ENCODE peak calls at places on chromosomes 2 and 18, in ten cellular contexts. I, S, T, R, U, F, Z, Y, P and G are unnamed samples.

GRCh38 chr2:196274387-196274809 is 103.0 kb upstream of the STK17B start:
- DNase-seq in I (peak), S (peak), T (no peak), R (peak), U (peak), F (no peak), Z (peak), Y (no peak), P (no peak), G (peak)

GRCh38 chr2:145006957-145007672 is 487.2 kb upstream of the ZEB2 start:
- DNase-seq in I (peak), S (peak), T (peak), R (peak), U (no peak), F (peak), Z (peak), Y (no peak), P (peak), G (no peak)

GRCh38 chr2:117342415-117342814 is 472.1 kb upstream of the DDX18 start:
- DNase-seq in I (no peak), S (no peak), T (no peak), R (no peak), U (no peak), F (no peak), Z (no peak), Y (no peak), P (no peak), G (no peak)

GRCh38 chr18:58639751-58640427 is 11.0 kb upstream of the ALPK2 start:
- DNase-seq in I (peak), S (peak), T (no peak), R (peak), U (peak), F (no peak), Z (peak), Y (no peak), P (peak), G (peak)

GRCh38 chr2:129849559-129850160 is 129.8 kb upstream of the RAB6C start:
- DNase-seq in I (peak), S (peak), T (peak), R (peak), U (peak), F (no peak), Z (peak), Y (peak), P (peak), G (peak)

GRCh38 chr18:11167778-11168177 is 18.4 kb upstream of the PIEZO2 start:
- DNase-seq in I (peak), S (peak), T (no peak), R (peak), U (no peak), F (no peak), Z (no peak), Y (no peak), P (no peak), G (no peak)

GRCh38 chr2:8408560-8409460 is 273.0 kb upstream of the ID2 start:
- DNase-seq in I (no peak), S (no peak), T (no peak), R (no peak), U (peak), F (no peak), Z (no peak), Y (no peak), P (no peak), G (no peak)

GRCh38 chr18:3409811-3410210 is 40.2 kb upstream of the TGIF1 start:
- DNase-seq in I (no peak), S (no peak), T (no peak), R (no peak), U (no peak), F (no peak), Z (no peak), Y (no peak), P (no peak), G (no peak)

GRCh38 chr2:217711236-217711635 is 291.6 kb downstream of the TNS1 start:
- DNase-seq in I (peak), S (no peak), T (peak), R (peak), U (no peak), F (no peak), Z (no peak), Y (no peak), P (peak), G (no peak)

GRCh38 chr2:118718921-118719320 is 128.5 kb downstream of the EN1 start:
- DNase-seq in I (no peak), S (no peak), T (no peak), R (no peak), U (no peak), F (no peak), Z (no peak), Y (no peak), P (no peak), G (no peak)

GRCh38 chr2:98910349-98911125 is 25.5 kb downstream of the CRACDL start:
- DNase-seq in I (no peak), S (no peak), T (no peak), R (no peak), U (no peak), F (no peak), Z (no peak), Y (no peak), P (no peak), G (no peak)

GRCh38 chr2:85002534-85002933 is 31.6 kb downstream of the KCMF1 start:
- DNase-seq in I (no peak), S (no peak), T (no peak), R (no peak), U (no peak), F (no peak), Z (no peak), Y (no peak), P (no peak), G (no peak)

GRCh38 chr18:74834424-74835309 is 237.0 kb downstream of the ZNF407 start:
- DNase-seq in I (peak), S (no peak), T (no peak), R (peak), U (no peak), F (no peak), Z (no peak), Y (no peak), P (no peak), G (no peak)

GRCh38 chr18:62982600-62983251 is 267.4 kb downstream of the PHLPP1 start:
- DNase-seq in I (peak), S (peak), T (peak), R (peak), U (peak), F (no peak), Z (peak), Y (peak), P (peak), G (peak)

GRCh38 chr2:111032721-111033532 is 87.8 kb upstream of the BCL2L11 start:
- DNase-seq in I (peak), S (peak), T (no peak), R (no peak), U (peak), F (no peak), Z (no peak), Y (no peak), P (peak), G (no peak)

GRCh38 chr18:37429768-37430167 is 135.8 kb downstream of the CELF4 start:
- DNase-seq in I (no peak), S (no peak), T (no peak), R (no peak), U (no peak), F (no peak), Z (peak), Y (no peak), P (no peak), G (peak)

GRCh38 chr18:2913398-2914005 is 66.7 kb downstream of the EMILIN2 start:
- DNase-seq in I (no peak), S (no peak), T (no peak), R (no peak), U (no peak), F (no peak), Z (no peak), Y (no peak), P (no peak), G (no peak)

GRCh38 chr2:220533485-220533884 is 906.1 kb downstream of the SLC4A3 start:
- DNase-seq in I (peak), S (peak), T (no peak), R (peak), U (peak), F (no peak), Z (peak), Y (no peak), P (no peak), G (no peak)

GRCh38 chr2:57882895-57883515 is 163.6 kb upstream of the VRK2 start:
- DNase-seq in I (peak), S (no peak), T (peak), R (no peak), U (no peak), F (no peak), Z (no peak), Y (peak), P (no peak), G (no peak)

GRCh38 chr2:238139141-238139840 is 823 bp downstream of the KLHL30 start:
- DNase-seq in I (no peak), S (no peak), T (no peak), R (no peak), U (peak), F (peak), Z (no peak), Y (no peak), P (no peak), G (no peak)

GRCh38 chr2:65530547-65531320 is 98.3 kb upstream of the SPRED2 start:
- DNase-seq in I (peak), S (peak), T (no peak), R (peak), U (no peak), F (no peak), Z (no peak), Y (no peak), P (no peak), G (no peak)

GRCh38 chr18:11149441-11150270 is at the start of gene PIEZO2:
- DNase-seq in I (peak), S (peak), T (peak), R (peak), U (peak), F (peak), Z (no peak), Y (no peak), P (no peak), G (no peak)

GRCh38 chr2:20299113-20299512 is 51.5 kb downstream of the PUM2 start:
- DNase-seq in I (no peak), S (no peak), T (no peak), R (no peak), U (no peak), F (no peak), Z (peak), Y (no peak), P (no peak), G (no peak)

GRCh38 chr2:180625006-180625844 is 355.2 kb upstream of the UBE2E3 start:
- DNase-seq in I (peak), S (peak), T (peak), R (peak), U (no peak), F (no peak), Z (no peak), Y (no peak), P (peak), G (no peak)

GRCh38 chr2:26889796-26890195 is 41.9 kb downstream of the DPYSL5 start:
- DNase-seq in I (no peak), S (no peak), T (no peak), R (no peak), U (no peak), F (no peak), Z (no peak), Y (no peak), P (no peak), G (no peak)

GRCh38 chr2:205712983-205713531 is 30.8 kb downstream of the NRP2 start:
- DNase-seq in I (peak), S (no peak), T (no peak), R (peak), U (no peak), F (no peak), Z (no peak), Y (no peak), P (no peak), G (no peak)

GRCh38 chr18:2104620-2105462 is 466.5 kb downstream of the METTL4 start:
- DNase-seq in I (peak), S (peak), T (no peak), R (peak), U (peak), F (no peak), Z (peak), Y (peak), P (no peak), G (peak)

GRCh38 chr2:18156002-18156401 is 277.5 kb downstream of the KCNS3 start:
- DNase-seq in I (no peak), S (no peak), T (peak), R (no peak), U (no peak), F (no peak), Z (no peak), Y (no peak), P (no peak), G (no peak)

GRCh38 chr2:18153741-18154140 is 275.3 kb downstream of the KCNS3 start:
- DNase-seq in I (no peak), S (no peak), T (no peak), R (no peak), U (no peak), F (no peak), Z (no peak), Y (no peak), P (no peak), G (no peak)

GRCh38 chr2:18156421-18156820 is 278.0 kb downstream of the KCNS3 start:
- DNase-seq in I (no peak), S (no peak), T (no peak), R (no peak), U (no peak), F (no peak), Z (no peak), Y (no peak), P (no peak), G (no peak)

GRCh38 chr2:18154259-18154658 is 275.8 kb downstream of the KCNS3 start:
- DNase-seq in I (no peak), S (no peak), T (peak), R (no peak), U (no peak), F (no peak), Z (no peak), Y (no peak), P (peak), G (no peak)

GRCh38 chr2:18154812-18155211 is 276.3 kb downstream of the KCNS3 start:
- DNase-seq in I (no peak), S (no peak), T (no peak), R (peak), U (no peak), F (no peak), Z (no peak), Y (no peak), P (no peak), G (no peak)
- H3K4me3 ChIP-seq in I (no peak), S (no peak), T (no peak), R (no peak), U (no peak), F (no peak), Z (no peak), Y (no peak), P (no peak), G (no peak)

GRCh38 chr18:55247032-55247431 is 287.8 kb upstream of the CCDC68 start:
- DNase-seq in I (no peak), S (peak), T (no peak), R (no peak), U (no peak), F (no peak), Z (no peak), Y (no peak), P (no peak), G (no peak)
- TF ChIP-seq CTCF in I (no peak), S (no peak), T (no peak), R (no peak), U (no peak), F (no peak), Z (no peak), Y (no peak), P (no peak), G (no peak)

GRCh38 chr2:175004730-175004979 is 526 bp downstream of the CHN1 start:
- DNase-seq in I (no peak), S (no peak), T (no peak), R (no peak), U (peak), F (no peak), Z (no peak), Y (no peak), P (no peak), G (no peak)

GRCh38 chr2:175001546-175001945 is 3.6 kb downstream of the CHN1 start:
- DNase-seq in I (no peak), S (no peak), T (no peak), R (no peak), U (no peak), F (no peak), Z (no peak), Y (no peak), P (no peak), G (no peak)

GRCh38 chr2:175004980-175005832 is at the start of gene CHN1:
- DNase-seq in I (peak), S (peak), T (no peak), R (peak), U (peak), F (peak), Z (peak), Y (no peak), P (no peak), G (peak)

GRCh38 chr2:175002547-175003274 is 2.5 kb downstream of the CHN1 start:
- DNase-seq in I (no peak), S (no peak), T (no peak), R (no peak), U (no peak), F (no peak), Z (no peak), Y (no peak), P (no peak), G (no peak)

DNA sequence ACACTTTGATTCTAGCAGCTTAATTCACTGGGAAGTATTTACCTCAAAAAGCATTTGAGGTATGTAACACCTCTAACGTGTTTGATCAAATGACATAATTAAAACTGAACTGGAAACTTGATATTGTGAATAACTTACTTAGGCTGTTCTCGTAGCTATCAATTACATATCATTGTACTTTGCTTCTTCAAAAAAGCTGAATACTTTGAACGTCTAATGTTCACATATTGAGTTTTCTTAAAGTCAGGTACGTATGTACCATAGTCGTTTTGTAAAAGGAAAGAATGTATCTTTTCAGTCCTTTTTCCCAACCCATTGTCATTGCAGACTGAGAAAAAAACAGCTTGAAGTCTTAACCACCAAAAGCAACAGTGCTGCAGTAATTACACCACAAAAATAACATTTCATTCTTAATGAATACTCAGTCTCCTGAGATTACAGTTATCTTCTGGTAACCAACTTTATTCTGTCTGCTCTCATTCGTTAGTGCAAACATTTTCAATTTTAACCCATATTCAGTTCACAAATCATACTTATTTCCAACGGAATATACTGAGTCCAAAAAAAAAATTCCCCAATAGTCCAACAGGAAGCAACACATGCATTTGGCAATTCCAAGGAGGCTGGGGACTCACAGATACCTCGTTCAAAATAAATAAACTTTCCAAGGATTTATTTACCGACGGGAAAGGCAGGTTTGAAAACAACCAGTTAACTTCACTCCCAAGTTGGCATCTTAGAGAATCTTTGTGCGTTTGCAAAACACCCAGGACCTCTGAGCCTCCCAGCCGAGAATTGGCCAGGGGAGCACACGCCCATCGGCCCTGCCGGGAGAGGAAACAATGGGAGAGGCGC is 1.1 kb downstream of the CHN1 start:
- DNase-seq in I (no peak), S (peak), T (no peak), R (peak), U (no peak), F (no peak), Z (peak), Y (no peak), P (no peak), G (no peak)
- H3K4me3 ChIP-seq in I (peak), S (peak), T (peak), R (peak), U (no peak), F (peak), Z (no peak), Y (peak), P (peak), G (no peak)

GRCh38 chr2:37263839-37264238 is 32.4 kb downstream of the NDUFAF7 start:
- DNase-seq in I (no peak), S (no peak), T (no peak), R (no peak), U (no peak), F (no peak), Z (peak), Y (no peak), P (no peak), G (no peak)
- TF ChIP-seq CTCF in I (no peak), S (no peak), T (no peak), R (no peak), U (no peak), F (no peak), Z (no peak), Y (no peak), P (no peak), G (no peak)

GRCh38 chr2:47034973-47035609 is 119.5 kb upstream of the MCFD2 start:
- DNase-seq in I (no peak), S (no peak), T (peak), R (peak), U (peak), F (no peak), Z (peak), Y (no peak), P (no peak), G (peak)

GRCh38 chr2:47033102-47033880 is 117.7 kb upstream of the MCFD2 start:
- DNase-seq in I (peak), S (peak), T (no peak), R (peak), U (no peak), F (no peak), Z (no peak), Y (no peak), P (no peak), G (no peak)

GRCh38 chr2:47036489-47036769 is 118.7 kb downstream of the STPG4 start:
- DNase-seq in I (no peak), S (no peak), T (no peak), R (no peak), U (no peak), F (no peak), Z (no peak), Y (no peak), P (no peak), G (no peak)

GRCh38 chr2:47037678-47038077 is 117.4 kb downstream of the STPG4 start:
- DNase-seq in I (no peak), S (no peak), T (no peak), R (no peak), U (no peak), F (no peak), Z (no peak), Y (no peak), P (no peak), G (no peak)

GRCh38 chr2:47035615-47036488 is 119.3 kb downstream of the STPG4 start:
- DNase-seq in I (no peak), S (no peak), T (no peak), R (no peak), U (no peak), F (no peak), Z (no peak), Y (no peak), P (no peak), G (no peak)
- H3K4me3 ChIP-seq in I (no peak), S (no peak), T (no peak), R (no peak), U (no peak), F (no peak), Z (no peak), Y (no peak), P (no peak), G (no peak)

DNA sequence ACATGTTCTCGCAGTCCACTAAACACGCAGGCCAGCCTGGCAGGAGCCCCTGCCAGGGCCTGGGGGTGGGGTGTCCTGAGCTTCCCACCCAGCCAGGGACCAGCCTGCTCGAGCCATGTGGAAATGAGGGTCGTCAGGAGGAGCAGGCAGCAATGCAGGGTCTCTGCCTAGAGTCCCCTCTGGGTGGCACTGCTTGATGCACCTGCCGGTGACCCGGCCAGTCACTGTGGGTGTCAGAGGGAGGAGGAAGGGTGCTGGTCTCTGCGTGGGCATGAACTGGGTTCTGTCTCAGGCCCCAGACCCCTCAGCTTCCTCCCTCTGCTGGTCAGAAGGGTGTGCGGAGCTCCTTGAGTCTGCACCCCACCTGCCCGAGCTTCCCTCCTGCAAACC is 166.4 kb downstream of the INHBB start:
- DNase-seq in I (no peak), S (no peak), T (no peak), R (no peak), U (no peak), F (no peak), Z (no peak), Y (no peak), P (no peak), G (no peak)
- TF ChIP-seq CTCF in I (no peak), S (no peak), T (peak), R (peak), U (no peak), F (no peak), Z (no peak), Y (no peak), P (no peak), G (no peak)

GRCh38 chr2:241968417-241968816 is 98.9 kb downstream of the RTP5 start:
- DNase-seq in I (no peak), S (no peak), T (no peak), R (no peak), U (no peak), F (no peak), Z (no peak), Y (no peak), P (no peak), G (no peak)
- H3K4me3 ChIP-seq in I (no peak), S (no peak), T (no peak), R (no peak), U (no peak), F (no peak), Z (no peak), Y (no peak), P (no peak), G (no peak)